ENCODE peak calls at places on chromosome 1, in five cellular contexts. K is pancreas, S is breast epithelium, U is left ventricle myocardium inferior, Y is lung. A is an unnamed sample. For H3K4me1 and H3K9me3, the result is how much of the 10 kb centered on the place peaks cover.

GRCh38 chr1:103211073-103211472 is 102.8 kb upstream of the COL11A1 start:
- DNase-seq in Y (no peak), K (no peak), U (no peak), S (no peak), A (no peak)

GRCh38 chr1:31617917-31618746 is 643 bp downstream of the HCRTR1 start:
- DNase-seq in S (peak), U (peak), Y (peak), K (no peak), A (peak)

GRCh38 chr1:201214461-201214860 is 23.8 kb downstream of the IGFN1 start:
- DNase-seq in Y (no peak), K (no peak), U (no peak), S (no peak), A (peak)

GRCh38 chr1:64515427-64515826 is 45.5 kb downstream of the CACHD1 start:
- DNase-seq in U (peak), S (peak), K (peak), Y (peak), A (no peak)

GRCh38 chr1:223543559-223543958 is 121.9 kb downstream of the CAPN8 start:
- DNase-seq in K (no peak), U (no peak), Y (no peak), S (no peak), A (no peak)

GRCh38 chr1:234849824-234850223 is 239.8 kb upstream of the IRF2BP2 start:
- DNase-seq in U (no peak), K (no peak), S (no peak), Y (no peak), A (no peak)

GRCh38 chr1:237013608-237014007 is 9.4 kb upstream of the MT1HL1 start:
- DNase-seq in S (no peak), K (no peak), U (no peak), Y (no peak), A (no peak)

GRCh38 chr1:56908619-56909340 is 54.2 kb downstream of the C8A start:
- DNase-seq in U (no peak), S (no peak), Y (no peak), K (no peak), A (no peak)

GRCh38 chr1:162463021-162463420 is 34.6 kb upstream of the UHMK1 start:
- DNase-seq in U (no peak), K (no peak), S (no peak), Y (no peak), A (no peak)

DNA sequence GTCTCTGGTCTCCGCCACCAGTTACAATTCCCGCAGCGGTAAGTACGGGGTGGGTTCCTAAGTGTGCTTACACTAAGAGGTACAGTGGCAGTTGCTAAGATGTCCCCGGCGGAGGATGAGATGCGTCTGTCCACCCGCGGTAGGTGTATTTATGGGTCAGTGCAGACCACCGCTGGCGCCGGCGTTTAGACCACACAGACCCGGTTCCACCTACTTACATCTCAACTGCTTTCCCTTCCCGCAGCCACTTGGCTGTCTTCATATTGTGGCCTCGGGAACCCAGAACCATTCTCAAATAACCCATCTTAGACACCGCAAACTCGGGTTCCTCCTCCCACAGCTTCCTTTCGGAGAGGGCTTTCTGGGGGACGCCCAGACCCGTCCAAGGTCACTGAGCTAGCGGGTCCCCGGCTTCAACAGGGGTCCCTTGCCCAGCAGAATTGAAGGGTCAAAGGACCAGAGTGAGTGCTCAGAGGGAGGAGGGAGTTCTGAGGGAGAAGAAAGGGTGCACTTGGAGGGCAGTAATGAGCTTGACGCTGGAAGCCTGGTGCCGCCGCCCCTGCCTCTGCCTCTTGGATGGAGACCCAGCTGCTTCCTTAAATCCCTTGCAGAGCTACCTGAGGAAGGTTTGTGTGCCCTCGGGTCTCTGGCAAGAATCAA is 8.6 kb downstream of the NR5A2 start:
- DNase-seq in Y (no peak), S (no peak), U (no peak), K (peak), A (no peak)
- H3K4me1 ChIP-seq in Y (under half), S (under half), U (under half), K (under half), A (under half)

GRCh38 chr1:36287595-36287994 is 18.6 kb upstream of the SH3D21 start:
- DNase-seq in S (no peak), Y (no peak), K (no peak), U (no peak), A (no peak)

GRCh38 chr1:36286802-36287201 is 19.4 kb upstream of the SH3D21 start:
- DNase-seq in S (no peak), K (no peak), U (no peak), Y (no peak), A (no peak)

GRCh38 chr1:36284517-36284916 is 21.7 kb upstream of the SH3D21 start:
- DNase-seq in Y (no peak), U (no peak), K (no peak), S (no peak), A (no peak)

GRCh38 chr1:36285450-36286101 is 20.6 kb upstream of the SH3D21 start:
- DNase-seq in Y (peak), K (peak), U (no peak), S (peak), A (peak)

GRCh38 chr1:36284061-36284460 is 22.1 kb upstream of the SH3D21 start:
- DNase-seq in S (no peak), K (no peak), U (no peak), Y (no peak), A (no peak)
- H3K9me3 ChIP-seq in S (under half), K (under half), U (under half), Y (under half), A (under half)

GRCh38 chr1:6107409-6108356 is 62.0 kb downstream of the KCNAB2 start:
- DNase-seq in Y (no peak), S (no peak), U (no peak), K (no peak), A (no peak)

GRCh38 chr1:6108476-6108875 is 62.8 kb downstream of the KCNAB2 start:
- DNase-seq in K (no peak), Y (no peak), S (no peak), U (no peak), A (no peak)

GRCh38 chr1:6110326-6110725 is 64.6 kb downstream of the KCNAB2 start:
- DNase-seq in S (no peak), U (no peak), K (no peak), Y (no peak), A (no peak)

GRCh38 chr1:6109688-6110087 is 64.0 kb downstream of the KCNAB2 start:
- DNase-seq in S (no peak), Y (no peak), K (no peak), U (no peak), A (no peak)

DNA sequence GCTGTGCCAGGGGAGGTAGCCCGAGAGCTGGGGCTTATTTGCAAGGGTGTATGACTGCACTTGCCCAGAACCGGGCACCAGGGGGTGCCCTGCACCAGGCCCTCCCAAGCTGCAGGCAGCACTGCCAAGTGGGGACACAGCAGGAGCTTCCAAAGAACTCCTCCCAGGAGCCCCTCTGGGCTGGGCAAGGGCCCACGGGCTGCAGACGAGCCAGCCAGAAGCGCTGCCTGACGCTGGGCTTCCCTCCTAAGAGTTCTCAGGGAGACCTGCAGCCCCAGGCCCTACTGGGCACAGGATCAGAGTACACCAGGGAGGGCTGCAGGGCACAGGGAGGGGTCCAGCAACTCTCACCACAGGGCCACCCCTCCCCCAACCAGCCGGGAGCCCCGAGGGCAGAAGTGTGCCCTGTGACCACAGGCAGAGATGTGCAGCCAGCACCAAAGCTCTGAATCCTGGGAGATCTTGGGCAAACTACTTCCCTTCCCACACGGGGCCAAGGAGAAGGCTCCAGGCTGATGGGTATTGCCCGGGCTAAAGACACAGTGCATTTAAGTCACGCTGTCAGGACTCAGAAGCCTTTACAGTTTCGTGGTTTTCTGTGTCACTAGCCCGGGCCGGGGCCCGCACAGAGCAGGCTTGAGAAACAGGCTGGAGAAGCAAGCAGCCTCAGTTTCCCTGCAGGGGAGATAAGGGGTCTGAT is 63.4 kb downstream of the KCNAB2 start:
- DNase-seq in U (no peak), K (no peak), S (no peak), Y (no peak), A (no peak)
- TF ChIP-seq CTCF in U (peak), K (no peak), S (no peak), Y (no peak), A (no peak)

GRCh38 chr1:172929006-172929405 is 121.7 kb downstream of the TNFSF18 start:
- DNase-seq in S (no peak), U (no peak), Y (no peak), K (no peak), A (no peak)

GRCh38 chr1:172931846-172932245 is 118.9 kb downstream of the TNFSF18 start:
- DNase-seq in Y (no peak), S (no peak), U (no peak), K (no peak), A (no peak)

GRCh38 chr1:172928412-172928811 is 122.3 kb downstream of the TNFSF18 start:
- DNase-seq in K (no peak), S (no peak), Y (no peak), U (no peak), A (no peak)

GRCh38 chr1:172931340-172931739 is 119.4 kb downstream of the TNFSF18 start:
- DNase-seq in Y (no peak), K (no peak), U (no peak), S (no peak), A (no peak)

GRCh38 chr1:172930142-172930541 is 120.6 kb downstream of the TNFSF18 start:
- DNase-seq in U (no peak), K (no peak), Y (no peak), S (no peak), A (no peak)
- H3K4me1 ChIP-seq in U (under half), K (under half), Y (under half), S (under half), A (under half)

GRCh38 chr1:112002525-112002924 is 13.1 kb upstream of the KCND3 start:
- DNase-seq in Y (no peak), U (no peak), S (no peak), K (no peak), A (no peak)

GRCh38 chr1:112012823-112013222 is 23.4 kb upstream of the KCND3 start:
- DNase-seq in K (no peak), Y (no peak), S (no peak), U (no peak), A (no peak)

GRCh38 chr1:112011231-112011630 is 21.8 kb upstream of the KCND3 start:
- DNase-seq in K (peak), S (no peak), U (no peak), Y (no peak), A (no peak)

DNA sequence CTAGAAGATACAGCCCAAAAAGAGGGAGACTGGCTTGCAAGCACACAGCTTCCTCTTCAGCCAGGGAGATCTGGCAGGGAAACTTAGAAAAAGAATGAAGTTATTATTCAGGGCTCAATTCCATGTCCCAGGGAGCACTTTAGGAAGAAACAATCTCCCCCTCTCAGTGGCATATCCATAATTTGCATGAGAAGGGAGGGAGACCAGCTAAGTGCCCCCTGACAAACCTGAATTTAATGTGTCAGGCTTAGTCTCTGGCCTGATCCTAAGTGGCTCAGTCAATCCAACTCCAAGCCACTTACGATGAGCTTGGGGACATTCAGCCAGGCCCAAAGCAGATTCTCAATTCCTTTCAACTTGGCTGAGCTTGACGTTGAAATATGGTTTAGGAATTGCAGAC is 17.7 kb upstream of the KCND3 start:
- DNase-seq in Y (no peak), K (no peak), U (no peak), S (no peak), A (no peak)
- H3K9me3 ChIP-seq in Y (under half), K (under half), U (under half), S (under half), A (under half)

DNA sequence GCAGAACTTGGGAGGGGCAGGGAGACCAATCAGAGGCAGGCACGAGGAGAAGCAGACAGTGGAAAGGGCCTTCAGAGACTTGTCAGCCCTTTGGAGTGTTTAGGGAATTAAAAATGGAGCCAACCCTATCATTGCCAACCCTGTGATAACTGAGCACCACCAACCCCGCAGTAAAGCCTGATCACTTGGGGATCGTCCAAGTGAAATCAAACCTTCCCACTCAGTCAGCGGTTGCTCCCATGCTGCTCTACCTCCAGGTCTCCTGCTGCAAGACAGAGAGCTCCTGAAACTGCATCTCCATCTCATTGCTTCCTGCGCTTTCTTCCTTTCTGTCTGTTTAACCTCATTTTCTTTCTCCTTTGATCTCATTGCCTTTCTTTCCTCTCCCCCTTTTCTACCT is 4.8 kb upstream of the ACKR1 start:
- DNase-seq in Y (no peak), S (no peak), K (no peak), U (no peak), A (no peak)
- TF ChIP-seq CTCF in Y (no peak), S (no peak), K (no peak), U (no peak), A (no peak)